ENCODE peak calls at places on chromosomes 16 and 17, in four cellular contexts. One of them, this sample, is unnamed.

GRCh38 chr17:27968206-27968732 is 74.2 kb upstream of the NLK start:
- DNase-seq in K562: peak; percentile 76
- DNase-seq in HepG2: no peak
- DNase-seq in H1: no peak
- DNase-seq in this sample: no peak

GRCh38 chr16:27747946-27748345 is 198.0 kb downstream of the KATNIP start:
- DNase-seq in HepG2: no peak
- DNase-seq in H1: no peak
- DNase-seq in K562: no peak
- DNase-seq in this sample: no peak

GRCh38 chr17:40437095-40437732 is 6.0 kb upstream of the IGFBP4 start:
- DNase-seq in K562: peak; percentile 68
- DNase-seq in HepG2: no peak
- DNase-seq in H1: no peak
- DNase-seq in this sample: no peak

GRCh38 chr16:70437582-70438324 is 1.1 kb downstream of the ST3GAL2 start:
- DNase-seq in H1: no peak
- DNase-seq in HepG2: no peak
- DNase-seq in K562: peak; percentile 13
- DNase-seq in this sample: no peak

GRCh38 chr16:11394593-11394960 is 49.3 kb downstream of the RMI2 start:
- DNase-seq in K562: no peak
- DNase-seq in H1: no peak
- DNase-seq in HepG2: no peak
- DNase-seq in this sample: no peak

GRCh38 chr17:53150101-53150698 is 672.5 kb upstream of the KIF2B start:
- DNase-seq in H1: no peak
- DNase-seq in K562: no peak
- DNase-seq in HepG2: peak; percentile 4
- DNase-seq in this sample: no peak

GRCh38 chr17:78356163-78356713 is 3.6 kb downstream of the SOCS3 start:
- DNase-seq in HepG2: no peak
- DNase-seq in K562: no peak
- DNase-seq in H1: peak; percentile 73
- DNase-seq in this sample: peak; percentile 97

GRCh38 chr16:70769131-70769530 is 31.8 kb downstream of the VAC14 start:
- DNase-seq in HepG2: no peak
- DNase-seq in K562: no peak
- DNase-seq in H1: no peak
- DNase-seq in this sample: no peak

DNA sequence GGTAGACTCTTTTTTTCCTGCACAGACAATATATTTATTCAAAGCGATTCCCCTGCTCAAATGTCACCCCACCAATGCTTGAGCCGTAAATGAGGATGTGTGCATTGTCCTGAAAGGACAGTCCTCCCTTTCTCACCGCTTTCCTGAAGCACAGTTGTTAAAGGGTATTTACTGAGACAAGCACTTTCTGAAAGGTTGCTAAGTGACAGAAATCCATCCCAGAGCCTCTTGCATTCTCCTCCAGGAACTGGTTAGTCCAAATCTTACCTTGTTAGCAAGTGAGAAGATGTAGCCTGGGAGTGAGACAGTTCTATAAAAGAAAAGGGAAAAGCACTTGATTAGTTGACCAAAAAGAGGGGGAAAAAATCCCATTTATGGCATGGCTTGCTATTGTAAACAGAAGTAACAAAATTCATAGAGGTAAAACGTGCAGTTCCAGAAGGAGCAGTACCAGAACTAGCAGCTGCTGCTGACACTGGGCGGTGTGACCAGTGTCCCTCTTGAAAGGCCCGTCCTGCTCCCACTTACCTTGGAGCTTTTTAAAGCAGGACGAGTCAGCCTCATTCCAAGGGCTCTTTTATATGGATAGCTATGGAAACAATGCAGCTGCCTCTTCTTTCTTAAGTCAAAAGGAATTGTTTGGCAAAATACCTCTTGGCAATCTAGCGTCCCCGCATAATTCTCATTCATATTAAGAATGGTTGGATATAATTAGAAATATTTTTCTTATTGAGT is at the start of gene MYH2:
- DNase-seq in H1: peak; percentile 27
- DNase-seq in K562: no peak
- DNase-seq in HepG2: no peak
- DNase-seq in this sample: no peak
- TF ChIP-seq RFX5 in H1: no peak
- TF ChIP-seq RFX5 in K562: no peak
- TF ChIP-seq RFX5 in HepG2: no peak
- TF ChIP-seq RFX5 in this sample: no peak

DNA sequence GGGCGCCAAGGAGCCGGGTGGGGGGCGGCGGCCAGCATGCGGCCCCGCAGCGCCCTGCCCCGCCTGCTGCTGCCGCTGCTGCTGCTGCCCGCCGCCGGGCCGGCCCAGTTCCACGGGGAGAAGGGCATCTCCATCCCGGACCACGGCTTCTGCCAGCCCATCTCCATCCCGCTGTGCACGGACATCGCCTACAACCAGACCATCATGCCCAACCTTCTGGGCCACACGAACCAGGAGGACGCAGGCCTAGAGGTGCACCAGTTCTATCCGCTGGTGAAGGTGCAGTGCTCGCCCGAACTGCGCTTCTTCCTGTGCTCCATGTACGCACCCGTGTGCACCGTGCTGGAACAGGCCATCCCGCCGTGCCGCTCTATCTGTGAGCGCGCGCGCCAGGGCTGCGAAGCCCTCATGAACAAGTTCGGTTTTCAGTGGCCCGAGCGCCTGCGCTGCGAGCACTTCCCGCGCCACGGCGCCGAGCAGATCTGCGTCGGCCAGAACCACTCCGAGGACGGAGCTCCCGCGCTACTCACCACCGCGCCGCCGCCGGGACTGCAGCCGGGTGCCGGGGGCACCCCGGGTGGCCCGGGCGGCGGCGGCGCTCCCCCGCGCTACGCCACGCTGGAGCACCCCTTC is 485 bp downstream of the FZD2 start:
- DNase-seq in K562: no peak
- DNase-seq in HepG2: no peak
- DNase-seq in H1: no peak
- DNase-seq in this sample: no peak
- TF ChIP-seq EZH2 in K562: no peak
- TF ChIP-seq EZH2 in HepG2: no peak
- TF ChIP-seq EZH2 in H1: no peak
- TF ChIP-seq EZH2 in this sample: no peak

GRCh38 chr16:50303041-50303604 is 36.8 kb downstream of the ADCY7 start:
- DNase-seq in H1: no peak
- DNase-seq in HepG2: peak; percentile 51
- DNase-seq in K562: no peak
- DNase-seq in this sample: no peak
- TF ChIP-seq RFX5 in H1: no peak
- TF ChIP-seq RFX5 in HepG2: no peak
- TF ChIP-seq RFX5 in K562: no peak
- TF ChIP-seq RFX5 in this sample: no peak

GRCh38 chr17:79842656-79843474 is 3.6 kb upstream of the CBX4 start:
- DNase-seq in H1: no peak
- DNase-seq in HepG2: no peak
- DNase-seq in K562: no peak
- DNase-seq in this sample: no peak

GRCh38 chr17:79844869-79845600 is 5.8 kb upstream of the CBX4 start:
- DNase-seq in K562: peak; percentile 84
- DNase-seq in H1: no peak
- DNase-seq in HepG2: peak; percentile 74
- DNase-seq in this sample: no peak

GRCh38 chr17:79842136-79842655 is 3.0 kb upstream of the CBX4 start:
- DNase-seq in H1: no peak
- DNase-seq in HepG2: no peak
- DNase-seq in K562: no peak
- DNase-seq in this sample: no peak

GRCh38 chr17:79843917-79844815 is 4.9 kb upstream of the CBX4 start:
- DNase-seq in HepG2: no peak
- DNase-seq in K562: no peak
- DNase-seq in H1: no peak
- DNase-seq in this sample: no peak

GRCh38 chr17:79843475-79843916 is 4.3 kb upstream of the CBX4 start:
- DNase-seq in H1: no peak
- DNase-seq in HepG2: no peak
- DNase-seq in K562: no peak
- DNase-seq in this sample: no peak
- TF ChIP-seq EZH2 in H1: peak; percentile 91
- TF ChIP-seq EZH2 in HepG2: no peak
- TF ChIP-seq EZH2 in K562: no peak
- TF ChIP-seq EZH2 in this sample: no peak

DNA sequence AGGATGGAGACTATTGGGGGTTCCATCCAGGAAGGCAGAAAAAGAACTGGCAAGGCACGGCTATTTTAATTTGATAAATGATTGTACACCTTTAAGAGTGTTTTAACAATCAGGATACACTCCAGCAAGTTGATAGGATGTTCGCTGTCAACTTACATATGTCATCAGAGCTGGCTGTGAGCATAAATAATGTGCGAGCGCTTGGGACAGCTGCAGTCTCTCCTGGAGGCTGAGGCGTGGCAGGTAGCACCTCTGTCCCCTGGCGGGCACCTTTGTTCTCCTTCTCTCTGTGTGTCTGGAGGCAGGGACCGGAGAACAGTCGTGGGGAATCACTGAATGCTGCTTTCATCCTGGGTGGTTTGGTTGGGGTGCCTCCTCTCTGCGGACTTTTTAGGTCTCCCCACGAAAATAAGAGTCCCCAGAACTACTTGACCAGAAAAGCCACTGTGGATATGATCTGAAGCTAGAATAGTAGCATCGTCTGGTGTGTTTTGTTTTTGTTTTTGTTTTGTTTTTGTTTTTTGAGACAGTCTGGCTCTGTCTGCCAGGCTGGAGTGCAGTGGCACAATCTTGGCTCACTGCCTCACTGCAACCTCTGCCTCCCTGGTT is 9.4 kb downstream of the BAHCC1 start:
- DNase-seq in H1: no peak
- DNase-seq in K562: no peak
- DNase-seq in HepG2: no peak
- DNase-seq in this sample: no peak
- TF ChIP-seq RFX5 in H1: no peak
- TF ChIP-seq RFX5 in K562: no peak
- TF ChIP-seq RFX5 in HepG2: no peak
- TF ChIP-seq RFX5 in this sample: no peak

DNA sequence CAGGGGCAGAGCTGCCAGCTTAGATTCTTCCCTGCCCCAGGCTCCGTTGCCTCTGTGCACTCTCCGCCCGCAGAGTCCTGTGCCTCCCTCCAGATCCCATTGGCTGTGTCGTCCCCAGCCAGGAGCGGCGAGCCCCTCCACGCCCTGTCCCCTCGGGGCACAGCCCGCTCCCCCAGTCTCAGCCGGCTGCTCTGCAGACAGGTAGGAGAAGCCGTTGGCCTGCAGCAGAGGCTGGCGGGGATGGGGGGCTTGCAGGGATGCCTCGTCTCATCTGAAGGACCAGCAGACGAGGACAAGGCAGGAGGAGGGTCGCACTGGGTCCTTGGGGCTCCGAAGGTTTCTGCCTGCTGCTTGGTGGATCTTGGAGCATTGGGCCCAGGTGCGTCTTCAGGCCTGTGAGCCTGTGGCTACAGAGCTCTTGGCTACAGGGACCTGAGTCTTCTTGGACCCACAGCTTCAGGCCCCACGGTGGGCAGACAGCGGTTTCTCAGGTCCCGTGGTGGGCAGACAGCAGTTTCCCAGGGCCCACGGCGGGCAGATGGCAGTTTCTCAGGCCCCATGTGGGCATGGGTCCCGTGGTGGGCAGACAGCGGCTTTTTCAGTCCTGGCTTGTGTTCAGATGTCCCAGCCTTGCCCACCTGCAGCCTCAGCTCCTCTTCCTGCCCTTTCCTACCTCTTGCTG is 6.0 kb downstream of the TPSG1 start:
- DNase-seq in HepG2: no peak
- DNase-seq in K562: no peak
- DNase-seq in H1: no peak
- DNase-seq in this sample: no peak
- TF ChIP-seq EZH2 in HepG2: no peak
- TF ChIP-seq EZH2 in K562: no peak
- TF ChIP-seq EZH2 in H1: no peak
- TF ChIP-seq EZH2 in this sample: no peak

GRCh38 chr17:44807093-44807816 is 22.8 kb downstream of the GJC1 start:
- DNase-seq in HepG2: no peak
- DNase-seq in K562: no peak
- DNase-seq in H1: no peak
- DNase-seq in this sample: no peak
- TF ChIP-seq RFX5 in HepG2: no peak
- TF ChIP-seq RFX5 in K562: no peak
- TF ChIP-seq RFX5 in H1: no peak
- TF ChIP-seq RFX5 in this sample: no peak

DNA sequence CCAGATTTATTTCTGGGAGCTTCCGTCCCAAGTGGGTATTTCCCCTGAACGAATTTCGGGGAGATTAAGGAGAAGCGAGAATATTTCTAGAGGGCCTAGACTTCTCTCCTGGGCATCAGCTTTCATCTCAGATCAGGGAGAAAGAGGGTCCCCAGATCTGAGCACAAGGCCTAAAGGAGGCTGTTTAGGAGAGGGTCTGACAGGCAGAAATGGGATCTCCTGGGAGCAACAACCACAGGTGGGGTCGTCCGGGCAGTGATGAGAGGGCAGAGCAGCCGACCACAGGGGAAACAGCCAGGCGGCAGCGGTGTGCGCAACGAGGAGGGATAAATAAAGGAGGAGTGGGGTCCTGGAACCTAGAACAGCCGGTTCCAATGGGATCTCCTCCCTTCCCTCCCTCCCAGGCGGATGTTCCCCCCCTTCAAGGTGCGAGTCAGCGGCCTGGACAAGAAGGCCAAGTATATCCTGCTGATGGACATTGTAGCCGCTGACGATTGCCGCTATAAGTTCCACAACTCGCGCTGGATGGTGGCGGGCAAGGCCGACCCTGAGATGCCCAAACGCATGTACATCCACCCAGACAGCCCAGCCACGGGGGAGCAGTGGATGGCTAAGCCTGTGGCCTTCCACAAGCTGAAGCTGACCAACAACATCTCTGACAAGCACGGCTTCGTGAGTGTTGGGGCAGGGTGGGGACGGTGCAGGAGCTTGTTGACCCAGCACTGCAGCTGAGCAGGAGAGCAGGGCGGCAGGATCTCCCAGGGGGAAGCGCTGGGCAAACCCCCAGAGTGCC is 1.8 kb downstream of the TBX2 start:
- DNase-seq in HepG2: no peak
- DNase-seq in H1: no peak
- DNase-seq in K562: no peak
- DNase-seq in this sample: no peak
- TF ChIP-seq EZH2 in HepG2: no peak
- TF ChIP-seq EZH2 in H1: peak; percentile 100
- TF ChIP-seq EZH2 in K562: no peak
- TF ChIP-seq EZH2 in this sample: no peak